ENCODE peak calls at places on chromosomes 11 and 22, in six cellular contexts. V is LHCN-M2, A is vagina, H is ELF-1, T is activated T-cell treated with anti-CD3 and anti-CD28 coated beads for 48 hours, I is pancreas. Z is an unnamed sample.

GRCh38 chr11:74581954-74582547 is 10.3 kb upstream of the POLD3 start:
- DNase-seq in V (no peak), A (no peak), H (no peak), T (no peak), I (peak; percentile 70), Z (no peak)

GRCh38 chr11:134358853-134359490 is 27.2 kb downstream of the GLB1L2 start:
- DNase-seq in V (no peak), A (no peak), H (no peak), T (no peak), I (no peak), Z (no peak)

GRCh38 chr11:3658252-3658651 is 12.9 kb downstream of the CHRNA10 start:
- DNase-seq in V (no peak), A (no peak), H (no peak), T (no peak), I (no peak), Z (no peak)

GRCh38 chr11:12806113-12806512 is 131.9 kb downstream of the TEAD1 start:
- DNase-seq in V (peak; percentile 65), A (no peak), H (no peak), T (no peak), I (no peak), Z (no peak)

GRCh38 chr11:111359223-111360149 is 19.6 kb downstream of the POU2AF1 start:
- DNase-seq in V (no peak), A (no peak), H (no peak), T (no peak), I (no peak), Z (no peak)

GRCh38 chr22:47621253-47621652 is 858.8 kb downstream of the TBC1D22A start:
- DNase-seq in V (no peak), A (peak; percentile 58), H (no peak), T (no peak), I (no peak), Z (no peak)

GRCh38 chr11:100576044-100577021 is 110.8 kb upstream of the ARHGAP42 start:
- DNase-seq in V (peak; percentile 55), A (no peak), H (no peak), T (no peak), I (no peak), Z (peak; percentile 64)

GRCh38 chr22:41857160-41857859 is 24.4 kb downstream of the SREBF2 start:
- DNase-seq in V (peak; percentile 85), A (no peak), H (peak; percentile 70), T (peak; percentile 71), I (no peak), Z (peak; percentile 73)

GRCh38 chr11:102115557-102115956 is 5.3 kb downstream of the YAP1 start:
- DNase-seq in V (peak; percentile 78), A (no peak), H (peak; percentile 74), T (no peak), I (no peak), Z (peak; percentile 6)

GRCh38 chr11:35064114-35064800 is 74.7 kb upstream of the CD44 start:
- DNase-seq in V (no peak), A (no peak), H (no peak), T (no peak), I (no peak), Z (no peak)